ENCODE peak calls at places on chromosomes 3 and 15, in five cellular contexts. S is MM.1S, Z is Panc1, Q is neuronal stem cell, L is left ventricle myocardium inferior. I is an unnamed sample. For H3K4me1, the result is how much of the 10 kb centered on the place peaks cover.

GRCh38 chr3:167740961-167741587 is 5.6 kb downstream of the SERPINI1 start:
- DNase-seq in S (peak), Z (no peak), Q (no peak), L (no peak), I (peak)

GRCh38 chr15:49934487-49934886 is 184.5 kb downstream of the ATP8B4 start:
- DNase-seq in S (no peak), Z (no peak), Q (no peak), L (no peak), I (no peak)

GRCh38 chr15:82093774-82094211 is 48.0 kb upstream of the MEX3B start:
- DNase-seq in S (no peak), Z (peak), Q (no peak), L (no peak), I (no peak)

GRCh38 chr3:126567696-126568438 is 9.1 kb upstream of the C3orf22 start:
- DNase-seq in S (no peak), Z (no peak), Q (no peak), L (no peak), I (no peak)

GRCh38 chr3:35829499-35829898 is 190.2 kb downstream of the ARPP21 start:
- DNase-seq in S (no peak), Z (no peak), Q (no peak), L (no peak), I (no peak)

GRCh38 chr15:45187894-45188830 is at the start of gene SHF:
- DNase-seq in S (no peak), Z (no peak), Q (peak), L (peak), I (no peak)

GRCh38 chr3:69710153-69710977 is 28.9 kb upstream of the MITF start:
- DNase-seq in S (no peak), Z (no peak), Q (no peak), L (no peak), I (no peak)

GRCh38 chr15:55627730-55628368 is 39.7 kb upstream of the PYGO1 start:
- DNase-seq in S (no peak), Z (peak), Q (no peak), L (no peak), I (no peak)

GRCh38 chr15:45534821-45535220 is 12.3 kb upstream of the SLC30A4 start:
- DNase-seq in S (no peak), Z (no peak), Q (no peak), L (no peak), I (no peak)

GRCh38 chr3:138363322-138363721 is 14.9 kb downstream of the MRAS start:
- DNase-seq in S (no peak), Z (no peak), Q (no peak), L (no peak), I (no peak)

GRCh38 chr3:125107861-125108567 is 52.2 kb upstream of the HEG1 start:
- DNase-seq in S (no peak), Z (no peak), Q (no peak), L (no peak), I (no peak)

GRCh38 chr3:99648091-99648490 is 9.7 kb downstream of the COL8A1 start:
- DNase-seq in S (peak), Z (no peak), Q (no peak), L (no peak), I (peak)

GRCh38 chr15:90828111-90828510 is 40.3 kb upstream of the FURIN start:
- DNase-seq in S (no peak), Z (no peak), Q (no peak), L (no peak), I (no peak)

GRCh38 chr3:130748981-130749380 is 2.4 kb upstream of the PIK3R4 start:
- DNase-seq in S (no peak), Z (no peak), Q (no peak), L (no peak), I (no peak)

GRCh38 chr3:53030864-53031445 is 14.9 kb downstream of the SFMBT1 start:
- DNase-seq in S (no peak), Z (no peak), Q (no peak), L (no peak), I (peak)

GRCh38 chr3:128133273-128133883 is 9.8 kb upstream of the RUVBL1 start:
- DNase-seq in S (peak), Z (peak), Q (peak), L (no peak), I (peak)

GRCh38 chr3:71549948-71550347 is 33.6 kb downstream of the FOXP1 start:
- DNase-seq in S (no peak), Z (no peak), Q (no peak), L (no peak), I (no peak)

GRCh38 chr3:163196815-163197214 is 1700.2 kb downstream of the OTOL1 start:
- DNase-seq in S (peak), Z (no peak), Q (no peak), L (no peak), I (no peak)

GRCh38 chr3:89000886-89001285 is 106.5 kb upstream of the EPHA3 start:
- DNase-seq in S (no peak), Z (no peak), Q (no peak), L (no peak), I (no peak)

GRCh38 chr3:190320594-190321362 is 1.5 kb downstream of the CLDN1 start:
- DNase-seq in S (no peak), Z (no peak), Q (no peak), L (no peak), I (no peak)

GRCh38 chr15:26551473-26551872 is 221.4 kb downstream of the GABRB3 start:
- DNase-seq in S (no peak), Z (no peak), Q (no peak), L (no peak), I (no peak)

GRCh38 chr15:67691450-67691849 is 133.9 kb upstream of the SKOR1 start:
- DNase-seq in S (no peak), Z (no peak), Q (peak), L (no peak), I (no peak)

GRCh38 chr15:81256916-81257315 is 60.2 kb downstream of the IL16 start:
- DNase-seq in S (peak), Z (no peak), Q (no peak), L (no peak), I (no peak)

GRCh38 chr3:25620508-25620907 is 44.2 kb downstream of the TOP2B start:
- DNase-seq in S (no peak), Z (no peak), Q (no peak), L (no peak), I (no peak)

GRCh38 chr15:49045691-49046112 is 544 bp downstream of the SECISBP2L start:
- DNase-seq in S (peak), Z (no peak), Q (no peak), L (no peak), I (peak)

GRCh38 chr3:197001972-197002700 is 27.5 kb downstream of the MELTF start:
- DNase-seq in S (no peak), Z (no peak), Q (no peak), L (peak), I (no peak)

GRCh38 chr3:43998841-43999805 is 242.6 kb upstream of the TOPAZ1 start:
- DNase-seq in S (peak), Z (no peak), Q (peak), L (no peak), I (no peak)

GRCh38 chr3:122945230-122945629 is 82.3 kb downstream of the SEMA5B start:
- DNase-seq in S (no peak), Z (no peak), Q (no peak), L (no peak), I (no peak)

GRCh38 chr3:123138819-123139517 is 62.8 kb upstream of the SEC22A start:
- DNase-seq in S (no peak), Z (no peak), Q (no peak), L (no peak), I (no peak)

DNA sequence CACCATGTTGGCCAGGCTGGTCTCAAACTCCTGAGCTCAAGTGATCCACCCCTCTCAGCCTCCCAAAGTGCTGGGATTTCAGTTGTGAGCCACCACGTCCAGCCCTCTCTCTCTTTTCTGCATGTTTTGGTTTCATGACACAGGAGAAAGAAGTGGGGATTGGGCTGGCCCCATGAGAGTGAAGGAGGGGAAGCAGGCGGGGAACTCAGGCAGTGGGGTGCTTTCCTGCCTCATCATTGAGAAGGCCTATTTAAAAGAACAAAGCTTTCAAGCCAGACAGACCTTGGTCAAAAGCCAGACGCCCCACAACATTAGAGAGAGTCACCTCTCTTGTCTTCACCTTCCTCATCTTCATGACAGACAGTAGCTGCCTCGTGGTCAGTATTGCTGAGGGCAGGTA is 15.9 kb downstream of the PSTPIP1 start:
- DNase-seq in S (no peak), Z (no peak), Q (no peak), L (no peak), I (no peak)
- H3K4me1 ChIP-seq in S (under half), Z (under half), Q (under half), L (under half), I (under half)

DNA sequence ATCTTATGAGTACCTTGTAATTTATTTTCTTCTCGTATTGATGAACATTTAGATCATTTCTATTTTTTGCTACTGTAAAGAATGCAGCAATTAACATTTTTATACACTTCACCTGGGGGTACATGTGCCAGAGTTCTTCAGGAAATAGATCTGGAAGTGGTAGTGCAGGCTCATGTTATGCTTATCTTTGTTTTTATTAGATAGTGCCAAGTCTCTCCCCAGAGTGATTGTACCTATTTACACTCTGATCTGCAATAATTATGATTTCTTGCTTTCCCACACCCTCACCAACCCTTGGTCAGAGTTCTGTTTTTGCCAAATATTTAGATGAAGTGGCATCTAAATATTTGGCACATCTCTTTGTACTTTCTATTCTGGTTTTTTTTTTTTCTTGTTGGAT is 29.8 kb downstream of the USP13 start:
- DNase-seq in S (no peak), Z (no peak), Q (no peak), L (no peak), I (no peak)
- H3K27ac ChIP-seq in S (no peak), Z (peak), Q (no peak), L (peak), I (no peak)

GRCh38 chr3:37916685-37917084 is 55.0 kb downstream of the CTDSPL start:
- DNase-seq in S (no peak), Z (no peak), Q (no peak), L (no peak), I (no peak)
- H3K4me1 ChIP-seq in S (under half), Z (under half), Q (under half), L (half or more), I (under half)

GRCh38 chr3:15800780-15801179 is 3.0 kb upstream of the ANKRD28 start:
- DNase-seq in S (no peak), Z (no peak), Q (no peak), L (no peak), I (no peak)
- H3K27ac ChIP-seq in S (peak), Z (peak), Q (no peak), L (no peak), I (no peak)

DNA sequence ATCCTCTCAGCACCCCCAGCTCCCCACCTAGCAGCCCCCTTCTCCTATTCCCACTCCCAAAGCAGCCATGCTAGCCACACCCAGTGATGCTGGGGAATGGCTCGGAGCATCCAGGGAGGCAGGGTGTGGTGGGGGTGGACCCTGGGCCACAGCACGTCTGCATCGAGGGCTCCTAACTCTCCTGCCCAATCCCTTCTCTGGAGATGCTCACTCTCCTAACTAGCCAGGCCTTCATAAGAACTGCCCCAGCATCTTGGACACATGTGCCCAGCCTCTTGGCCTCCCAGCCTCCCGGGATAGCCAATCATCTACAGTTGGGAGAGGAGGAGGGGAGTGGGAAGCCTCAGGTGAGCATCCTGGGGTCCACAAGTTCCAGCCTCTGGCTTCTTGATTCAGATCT is 2.7 kb downstream of the PCBP4 start:
- DNase-seq in S (no peak), Z (no peak), Q (no peak), L (no peak), I (no peak)
- H3K4me1 ChIP-seq in S (under half), Z (under half), Q (half or more), L (half or more), I (under half)

GRCh38 chr15:76363251-76363650 is 26.7 kb downstream of the ISL2 start:
- DNase-seq in S (no peak), Z (no peak), Q (no peak), L (no peak), I (no peak)

GRCh38 chr15:76366714-76367113 is 30.1 kb downstream of the ISL2 start:
- DNase-seq in S (no peak), Z (no peak), Q (no peak), L (no peak), I (peak)

GRCh38 chr15:76368135-76368588 is 31.6 kb downstream of the ISL2 start:
- DNase-seq in S (no peak), Z (no peak), Q (no peak), L (no peak), I (no peak)
- H3K27ac ChIP-seq in S (no peak), Z (no peak), Q (no peak), L (no peak), I (no peak)

GRCh38 chr3:61765109-61765876 is 203.9 kb downstream of the PTPRG start:
- DNase-seq in S (no peak), Z (no peak), Q (no peak), L (no peak), I (no peak)
- H3K4me1 ChIP-seq in S (under half), Z (under half), Q (under half), L (under half), I (under half)

DNA sequence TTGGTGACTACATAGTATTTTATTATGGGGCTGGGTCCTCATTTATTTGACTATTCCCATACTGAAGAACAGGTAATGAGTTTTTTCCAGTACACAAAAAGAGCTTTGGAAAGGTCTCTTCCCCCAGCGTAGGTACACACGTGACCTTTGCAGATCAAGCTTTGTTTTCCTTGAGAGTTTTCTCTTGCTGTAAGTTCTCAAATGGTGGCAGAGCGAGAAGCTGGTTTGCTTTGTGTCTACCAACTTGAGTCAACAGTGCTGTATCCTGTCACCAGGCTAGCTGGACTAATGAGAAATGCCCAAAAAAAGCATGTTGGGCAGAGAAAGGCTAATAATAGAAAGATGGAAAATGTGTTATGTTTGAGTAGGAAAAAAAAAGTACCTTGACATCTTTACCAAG is 21.7 kb downstream of the GXYLT2 start:
- DNase-seq in S (no peak), Z (no peak), Q (no peak), L (no peak), I (no peak)
- H3K27ac ChIP-seq in S (no peak), Z (no peak), Q (no peak), L (no peak), I (no peak)

GRCh38 chr3:194279106-194279505 is 72.0 kb downstream of the CPN2 start:
- DNase-seq in S (no peak), Z (no peak), Q (no peak), L (no peak), I (no peak)

GRCh38 chr3:194276768-194277546 is 74.2 kb downstream of the CPN2 start:
- DNase-seq in S (no peak), Z (no peak), Q (no peak), L (peak), I (no peak)

GRCh38 chr3:194279701-194280360 is 71.3 kb downstream of the CPN2 start:
- DNase-seq in S (no peak), Z (no peak), Q (no peak), L (no peak), I (no peak)

GRCh38 chr3:194277547-194278091 is 73.5 kb downstream of the CPN2 start:
- DNase-seq in S (no peak), Z (no peak), Q (no peak), L (peak), I (no peak)

DNA sequence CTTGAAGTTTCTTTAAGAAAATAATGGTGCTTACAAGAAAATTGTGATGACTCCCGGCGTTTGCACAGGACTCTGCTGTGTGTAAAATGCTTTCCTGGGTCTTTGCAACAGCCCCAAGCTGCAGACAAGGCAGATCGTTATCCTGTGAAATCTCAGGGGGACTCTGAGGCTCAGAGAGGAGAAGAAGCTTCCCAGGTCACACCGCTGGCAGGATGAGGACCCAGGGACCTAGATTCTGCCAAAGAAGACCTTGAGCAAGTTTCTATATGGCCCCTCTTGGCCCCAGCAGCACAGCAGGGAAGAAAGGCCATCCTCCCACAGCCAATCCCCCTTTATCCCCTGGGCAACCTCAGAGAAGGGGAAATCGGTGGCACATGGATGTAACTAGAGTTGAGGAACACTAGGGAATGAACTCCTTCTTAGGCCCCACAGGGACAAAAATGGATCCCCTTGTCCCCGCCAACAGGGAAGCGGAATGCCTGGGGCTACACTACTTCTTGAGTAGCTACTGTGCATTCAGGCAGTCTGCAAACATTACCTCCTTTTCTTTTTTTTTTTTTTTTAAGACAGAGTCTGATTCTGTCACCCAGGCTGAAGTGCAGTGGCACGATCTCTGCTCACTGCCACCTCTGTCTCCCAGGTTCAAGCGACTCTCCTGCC is 72.8 kb downstream of the CPN2 start:
- DNase-seq in S (no peak), Z (no peak), Q (no peak), L (no peak), I (no peak)
- H3K4me1 ChIP-seq in S (under half), Z (under half), Q (under half), L (under half), I (under half)

GRCh38 chr3:160184655-160185054 is 40.6 kb upstream of the C3orf80 start:
- DNase-seq in S (no peak), Z (no peak), Q (no peak), L (no peak), I (no peak)
- H3K27ac ChIP-seq in S (no peak), Z (no peak), Q (no peak), L (no peak), I (no peak)